ENCODE peak calls at places on chromosomes 4 and X, in five cellular contexts. B, C, S, X and L are unnamed samples.
A peak's percentile ranks its signal among the peaks of the same experiment; 100 is the strongest.

GRCh38 chr4:52716364-52717151 is 34.7 kb downstream of the ERVMER34-1 start:
- DNase-seq in B (no peak), C (no peak), S (no peak), X (no peak), L (no peak)

GRCh38 chrX:105822138-105823091 is at the start of gene NRK:
- DNase-seq in B (no peak), C (no peak), S (no peak), X (peak; percentile 49), L (no peak)

GRCh38 chr4:122548452-122548851 is 72.4 kb downstream of the IL21 start:
- DNase-seq in B (no peak), C (no peak), S (no peak), X (no peak), L (no peak)

GRCh38 chrX:103461156-103461555 is 58.1 kb downstream of the RAB40A start:
- DNase-seq in B (no peak), C (no peak), S (no peak), X (no peak), L (no peak)

GRCh38 chr4:39353478-39354177 is 12.5 kb downstream of the RFC1 start:
- DNase-seq in B (no peak), C (peak; percentile 5), S (no peak), X (no peak), L (no peak)

GRCh38 chr4:153577053-153577452 is 107.0 kb upstream of the TLR2 start:
- DNase-seq in B (no peak), C (no peak), S (no peak), X (no peak), L (no peak)

GRCh38 chr4:23266401-23266800 is 573.7 kb downstream of the GBA3 start:
- DNase-seq in B (no peak), C (no peak), S (no peak), X (no peak), L (no peak)

GRCh38 chrX:121160987-121161386 is 113.6 kb downstream of the GLUD2 start:
- DNase-seq in B (no peak), C (no peak), S (no peak), X (no peak), L (no peak)

GRCh38 chrX:148624951-148625350 is 124.5 kb downstream of the AFF2 start:
- DNase-seq in B (no peak), C (no peak), S (no peak), X (no peak), L (no peak)

GRCh38 chr4:72394264-72394663 is 174.8 kb downstream of the ADAMTS3 start:
- DNase-seq in B (no peak), C (no peak), S (no peak), X (no peak), L (no peak)

GRCh38 chrX:8657883-8658282 is 74.1 kb downstream of the ANOS1 start:
- DNase-seq in B (no peak), C (no peak), S (no peak), X (no peak), L (no peak)

GRCh38 chr4:6419452-6420028 is 52.9 kb downstream of the PPP2R2C start:
- DNase-seq in B (no peak), C (no peak), S (no peak), X (no peak), L (no peak)

GRCh38 chrX:39850630-39851152 is 247.1 kb downstream of the BCOR start:
- DNase-seq in B (no peak), C (peak; percentile 37), S (no peak), X (no peak), L (no peak)